ENCODE peak calls at places on chromosomes 5 and 9, in four cellular contexts. A, I, T and C are unnamed samples.

GRCh38 chr5:64767959-64768357 is 533 bp downstream of the SREK1IP1 start:
- DNase-seq in I (no peak), A (no peak), T (no peak), C (no peak)

GRCh38 chr5:65299841-65300240 is 181.9 kb downstream of the ADAMTS6 start:
- DNase-seq in T (no peak), A (no peak), I (no peak), C (no peak)

GRCh38 chr5:98927988-98928801 is 612 bp downstream of the CHD1 start:
- DNase-seq in I (peak), T (peak), A (no peak), C (peak)

GRCh38 chr9:79353856-79354520 is 217.8 kb upstream of the TLE4 start:
- DNase-seq in A (no peak), T (no peak), I (no peak), C (no peak)

GRCh38 chr5:173123416-173123815 is 20.9 kb upstream of the BNIP1 start:
- DNase-seq in T (no peak), I (no peak), A (no peak), C (no peak)

GRCh38 chr5:38697013-38697412 is 140.6 kb upstream of the LIFR start:
- DNase-seq in A (no peak), T (no peak), I (no peak), C (no peak)

GRCh38 chr5:76813982-76814562 is 4.8 kb upstream of the F2RL1 start:
- DNase-seq in T (no peak), I (no peak), A (no peak), C (no peak)

GRCh38 chr9:135559606-135560005 is 1.9 kb upstream of the PAEP start:
- DNase-seq in A (no peak), T (no peak), I (no peak), C (no peak)

GRCh38 chr5:95565280-95565920 is 10.5 kb downstream of the ARSK start:
- DNase-seq in I (no peak), T (no peak), A (no peak), C (no peak)

GRCh38 chr5:42848545-42848944 is 36.9 kb upstream of the SELENOP start:
- DNase-seq in A (no peak), I (no peak), T (no peak), C (no peak)

GRCh38 chr5:54520438-54520846 is 2.9 kb downstream of the SNX18 start:
- DNase-seq in I (no peak), T (no peak), A (no peak), C (no peak)

GRCh38 chr9:87250205-87250604 is 247.5 kb upstream of the DAPK1 start:
- DNase-seq in T (no peak), A (no peak), I (no peak), C (no peak)
- TF ChIP-seq CTCF in T (no peak), A (peak), I (no peak), C (no peak)

GRCh38 chr9:83538890-83539238 is 663 bp upstream of the FRMD3 start:
- DNase-seq in T (no peak), A (no peak), I (no peak), C (no peak)
- TF ChIP-seq CTCF in T (peak), A (peak), I (no peak), C (no peak)

GRCh38 chr5:124524552-124525232 is 221.7 kb downstream of the ZNF608 start:
- DNase-seq in A (no peak), T (no peak), I (no peak), C (no peak)

GRCh38 chr5:124530916-124531315 is 215.5 kb downstream of the ZNF608 start:
- DNase-seq in I (no peak), T (no peak), A (no peak), C (no peak)

GRCh38 chr5:124528838-124529237 is 217.6 kb downstream of the ZNF608 start:
- DNase-seq in I (no peak), A (no peak), T (no peak), C (no peak)

GRCh38 chr5:124521461-124522230 is 224.8 kb downstream of the ZNF608 start:
- DNase-seq in I (no peak), A (no peak), T (no peak), C (no peak)

GRCh38 chr5:124527220-124527991 is 219.0 kb downstream of the ZNF608 start:
- DNase-seq in T (no peak), I (no peak), A (no peak), C (no peak)
- TF ChIP-seq CTCF in T (no peak), I (no peak), A (no peak), C (no peak)

GRCh38 chr5:12952409-12952808 is 992.1 kb downstream of the DNAH5 start:
- DNase-seq in T (no peak), A (no peak), I (no peak), C (no peak)
- TF ChIP-seq CTCF in T (no peak), A (no peak), I (no peak), C (no peak)

GRCh38 chr5:120228262-120229031 is 235.7 kb upstream of the PRR16 start:
- DNase-seq in A (no peak), T (no peak), I (no peak), C (no peak)
- TF ChIP-seq CTCF in A (no peak), T (no peak), I (no peak), C (peak)

DNA sequence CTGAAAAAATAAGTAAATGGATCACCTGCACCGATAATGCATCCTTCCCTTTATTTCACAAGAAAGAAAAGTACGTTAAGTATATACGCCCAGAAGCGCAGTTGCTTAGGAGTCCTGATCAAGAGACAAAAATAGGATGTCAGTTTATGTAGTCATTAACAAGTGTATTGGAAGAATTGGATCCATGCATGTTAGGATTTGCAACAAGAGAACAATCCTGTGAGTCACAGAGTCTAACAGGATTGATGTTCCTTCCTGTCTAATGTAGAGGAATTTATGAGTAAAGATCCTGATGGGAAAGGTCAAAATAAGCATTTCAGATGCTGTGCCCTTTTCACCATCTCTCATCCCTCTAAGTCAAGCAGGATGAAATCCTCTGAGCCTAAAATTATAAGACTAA is 406.0 kb upstream of the GRIA1 start:
- DNase-seq in A (no peak), I (no peak), T (no peak), C (no peak)
- TF ChIP-seq CTCF in A (no peak), I (no peak), T (no peak), C (no peak)

GRCh38 chr9:84296146-84296843 is 44.3 kb downstream of the SLC28A3 start:
- DNase-seq in A (no peak), T (no peak), I (no peak), C (no peak)
- TF ChIP-seq CTCF in A (no peak), T (no peak), I (no peak), C (no peak)

DNA sequence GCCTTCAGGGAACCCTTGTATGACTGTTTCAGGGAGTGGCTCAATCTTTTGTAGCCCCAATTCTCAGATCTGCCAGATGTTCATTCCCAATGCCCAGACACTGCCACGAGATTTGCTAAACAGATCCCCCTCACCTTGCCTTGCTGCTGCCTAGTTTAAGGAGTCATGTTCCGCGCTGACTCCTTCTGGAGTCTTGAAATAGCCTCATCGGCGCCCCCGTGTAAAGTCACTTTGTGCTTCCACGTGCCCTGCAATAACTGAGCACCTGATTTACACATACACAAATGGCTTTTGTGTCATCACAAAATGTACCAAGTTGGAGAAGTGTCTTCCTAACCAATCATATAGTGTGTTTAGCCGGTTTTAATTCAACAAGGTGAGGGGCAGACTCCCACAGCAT is 62.3 kb downstream of the PRRT1B start:
- DNase-seq in T (no peak), A (no peak), I (no peak), C (no peak)
- TF ChIP-seq CTCF in T (no peak), A (no peak), I (no peak), C (no peak)

DNA sequence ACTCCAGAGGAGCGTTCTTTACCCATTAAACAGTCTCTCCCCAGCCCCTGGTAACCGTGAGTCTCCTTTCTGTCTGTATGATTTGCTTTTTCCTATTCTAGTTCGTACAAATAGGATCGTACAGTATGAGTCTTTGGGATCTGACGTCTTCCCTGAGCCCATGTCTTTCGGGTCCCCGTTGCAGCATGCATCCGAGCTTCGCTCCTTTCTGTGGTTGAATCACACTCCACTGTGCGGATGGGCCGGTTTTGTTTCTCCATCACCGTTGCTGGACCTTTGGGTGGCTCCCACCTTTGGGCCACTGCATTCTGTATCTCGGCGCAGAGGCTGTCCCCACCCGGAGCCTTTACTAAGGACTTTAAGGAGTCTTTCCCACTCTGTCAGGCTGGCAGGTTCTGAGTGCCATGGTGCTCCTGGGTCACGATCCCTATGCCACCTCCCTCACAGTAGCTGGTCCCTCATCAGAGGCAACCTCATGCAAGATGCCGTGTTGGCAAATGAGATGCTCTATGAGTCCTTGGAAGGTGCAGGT is 145.7 kb upstream of the COL5A1 start:
- DNase-seq in T (no peak), I (no peak), A (no peak), C (no peak)
- TF ChIP-seq CTCF in T (no peak), I (no peak), A (no peak), C (no peak)

DNA sequence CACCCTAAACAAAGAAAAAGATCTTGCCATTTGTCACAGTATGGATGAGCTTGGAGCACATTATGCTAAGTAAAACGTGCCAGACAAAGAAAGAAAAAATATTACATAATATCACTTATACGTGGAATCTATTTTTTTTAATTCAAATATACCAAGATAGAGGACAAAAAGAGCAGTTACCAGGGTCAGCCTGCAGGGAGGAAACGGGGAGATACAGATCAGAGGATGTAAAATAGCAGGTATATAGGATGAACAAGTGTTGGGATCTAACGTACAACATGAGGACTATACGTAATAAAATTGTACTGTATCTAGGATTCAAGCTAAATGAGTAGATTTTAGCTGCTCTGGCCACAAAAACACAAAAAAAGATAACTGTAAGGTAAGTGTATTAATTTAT is 247.5 kb downstream of the TMEM161B start:
- DNase-seq in T (no peak), A (no peak), I (no peak), C (no peak)
- TF ChIP-seq CTCF in T (no peak), A (no peak), I (no peak), C (no peak)